ENCODE peak calls at places on chromosomes 12 and 14, in eight cellular contexts. L, U, R, F, P, Y, E and D are unnamed samples.

GRCh38 chr12:94171595-94171930 is 23.2 kb downstream of the PLXNC1 start:
- DNase-seq in L (no peak), U (no peak), F (no peak), Y (no peak), P (peak), E (no peak), R (no peak), D (peak)

GRCh38 chr12:6936642-6937480 is 6.8 kb upstream of the RNU7-1 start:
- DNase-seq in R (no peak), L (no peak), E (no peak), P (no peak), U (no peak), F (peak), Y (no peak), D (no peak)

GRCh38 chr14:89308232-89308959 is 108.6 kb downstream of the FOXN3 start:
- DNase-seq in P (no peak), L (no peak), R (no peak), E (no peak), U (no peak), F (no peak), Y (no peak), D (no peak)

GRCh38 chr14:35821546-35822411 is 4.4 kb upstream of the BRMS1L start:
- DNase-seq in R (no peak), F (no peak), E (no peak), P (peak), Y (peak), L (peak), U (no peak), D (no peak)

GRCh38 chr14:91350813-91351507 is 66.7 kb downstream of the CCDC88C start:
- DNase-seq in R (peak), P (peak), F (no peak), L (no peak), Y (no peak), U (no peak), E (peak), D (no peak)

GRCh38 chr14:81187832-81188522 is 32.8 kb downstream of the GTF2A1 start:
- DNase-seq in L (no peak), P (no peak), R (no peak), U (no peak), Y (no peak), E (no peak), F (no peak), D (no peak)

GRCh38 chr12:56188786-56189335 is 422 bp downstream of the SMARCC2 start:
- DNase-seq in U (no peak), L (no peak), E (no peak), P (no peak), R (no peak), F (peak), Y (no peak), D (no peak)

GRCh38 chr14:28576523-28576922 is 190.1 kb upstream of the FOXG1 start:
- DNase-seq in U (no peak), L (no peak), R (no peak), F (no peak), P (no peak), E (no peak), Y (no peak), D (no peak)

GRCh38 chr12:57872362-57872761 is 25.8 kb upstream of the CTDSP2 start:
- DNase-seq in E (no peak), L (no peak), R (no peak), U (no peak), F (peak), P (no peak), Y (no peak), D (no peak)

GRCh38 chr14:34826661-34827060 is 48.5 kb downstream of the BAZ1A start:
- DNase-seq in U (no peak), R (no peak), P (peak), F (no peak), L (no peak), E (no peak), Y (peak), D (no peak)

GRCh38 chr12:16939871-16940306 is 333.9 kb upstream of the LMO3 start:
- DNase-seq in E (no peak), Y (peak), F (peak), P (peak), U (peak), L (peak), R (no peak), D (peak)

GRCh38 chr14:22405201-22405600 is 183.8 kb downstream of the DAD1 start:
- DNase-seq in U (no peak), Y (no peak), R (no peak), F (no peak), E (no peak), L (no peak), P (no peak), D (no peak)

GRCh38 chr12:11623382-11623781 is 26.1 kb upstream of the ETV6 start:
- DNase-seq in E (no peak), P (no peak), Y (peak), U (no peak), F (no peak), L (peak), R (no peak), D (no peak)

GRCh38 chr14:47919334-47919846 is 244.0 kb upstream of the MDGA2 start:
- DNase-seq in Y (no peak), U (no peak), R (no peak), E (no peak), P (no peak), L (no peak), F (no peak), D (no peak)

GRCh38 chr12:112381898-112382796 is at the start of gene HECTD4:
- DNase-seq in L (peak), P (peak), E (peak), R (peak), Y (peak), F (peak), U (peak), D (peak)

GRCh38 chr12:4584281-4584680 is 22.3 kb downstream of the DYRK4 start:
- DNase-seq in R (no peak), P (no peak), U (no peak), L (no peak), Y (no peak), E (no peak), F (no peak), D (no peak)

GRCh38 chr14:22200977-22201605 is 387.9 kb downstream of the DAD1 start:
- DNase-seq in R (no peak), L (peak), E (no peak), P (peak), U (peak), Y (peak), F (no peak), D (no peak)

GRCh38 chr14:104870368-104871144 is 5.5 kb downstream of the CEP170B start:
- DNase-seq in F (peak), L (no peak), R (no peak), Y (no peak), E (no peak), U (no peak), P (no peak), D (no peak)

GRCh38 chr14:100118377-100119011 is 41.0 kb downstream of the DEGS2 start:
- DNase-seq in F (no peak), U (no peak), R (no peak), P (no peak), Y (no peak), E (no peak), L (no peak), D (no peak)

GRCh38 chr12:125634813-125635212 is 569.6 kb downstream of the AACS start:
- DNase-seq in R (no peak), U (no peak), F (no peak), Y (no peak), E (no peak), P (no peak), L (no peak), D (no peak)

GRCh38 chr12:105882404-105882803 is 256.4 kb downstream of the NUAK1 start:
- DNase-seq in P (no peak), U (peak), E (no peak), F (no peak), L (no peak), Y (no peak), R (no peak), D (no peak)

GRCh38 chr12:7047318-7047717 is 13.2 kb upstream of the C1S start:
- DNase-seq in F (no peak), U (no peak), Y (no peak), P (no peak), R (no peak), E (no peak), L (peak), D (no peak)

GRCh38 chr14:52852810-52853521 is 61.6 kb upstream of the GNPNAT1 start:
- DNase-seq in Y (no peak), E (no peak), R (no peak), U (no peak), P (no peak), L (no peak), F (no peak), D (no peak)

GRCh38 chr12:111434049-111434448 is 28.3 kb downstream of the SH2B3 start:
- DNase-seq in E (no peak), P (no peak), Y (no peak), L (no peak), R (no peak), U (no peak), F (no peak), D (no peak)

GRCh38 chr12:51622564-51622963 is 31.5 kb downstream of the SCN8A start:
- DNase-seq in F (no peak), L (no peak), E (no peak), P (peak), R (no peak), U (no peak), Y (peak), D (no peak)

GRCh38 chr12:87336814-87337336 is 692.3 kb downstream of the C12orf50 start:
- DNase-seq in R (no peak), Y (no peak), U (no peak), L (no peak), P (no peak), F (no peak), E (no peak), D (no peak)

GRCh38 chr12:28374556-28374955 is 184.3 kb downstream of the CCDC91 start:
- DNase-seq in R (no peak), P (no peak), E (no peak), F (no peak), L (no peak), Y (peak), U (no peak), D (peak)

GRCh38 chr12:68958337-68958736 is 25.4 kb upstream of the CPM start:
- DNase-seq in E (no peak), P (no peak), F (no peak), U (no peak), L (no peak), R (no peak), Y (no peak), D (no peak)

GRCh38 chr14:69683971-69684370 is 72.6 kb downstream of the SUSD6 start:
- DNase-seq in E (no peak), Y (no peak), R (no peak), U (no peak), L (no peak), F (no peak), P (no peak), D (no peak)

GRCh38 chr14:73311710-73312035 is 74.4 kb downstream of the PAPLN start:
- DNase-seq in U (no peak), Y (no peak), F (no peak), P (no peak), L (no peak), E (no peak), R (no peak), D (no peak)

GRCh38 chr14:95444132-95445129 is 72.0 kb downstream of the SYNE3 start:
- DNase-seq in E (no peak), R (no peak), Y (no peak), P (no peak), L (no peak), U (no peak), F (no peak), D (no peak)

GRCh38 chr12:14238224-14238792 is 127.2 kb upstream of the ATF7IP start:
- DNase-seq in Y (no peak), U (no peak), R (no peak), L (no peak), P (no peak), E (no peak), F (no peak), D (no peak)

GRCh38 chr14:81453166-81453766 is 53.1 kb upstream of the STON2 start:
- DNase-seq in P (peak), U (peak), R (peak), Y (peak), F (peak), E (no peak), L (peak), D (no peak)

GRCh38 chr14:33691907-33692306 is 259.0 kb downstream of the EGLN3 start:
- DNase-seq in R (no peak), E (no peak), F (no peak), L (no peak), P (no peak), U (no peak), Y (no peak), D (no peak)

GRCh38 chr12:88334271-88334670 is 192.2 kb downstream of the TMTC3 start:
- DNase-seq in L (no peak), E (no peak), F (no peak), U (no peak), Y (peak), P (peak), R (no peak), D (peak)